ENCODE peak calls at places on chromosomes 13 and 19, in four cellular contexts. H is T47D; Z is D341Med; V is activated T-helper 1 cell treated with anti-CD3 and anti-CD28 coated beads, Interleukin-2, amount 50 U/mL, for 16 hours. F is an unnamed sample.
A peak's percentile ranks its signal among the peaks of the same experiment; 100 is the strongest.

GRCh38 chr13:23723463-23723862 is 153.3 kb downstream of the TNFRSF19 start:
- DNase-seq in H (no peak), Z (no peak), V (no peak), F (no peak)

GRCh38 chr13:91045351-91046034 is 302.0 kb upstream of the MIR17HG start:
- DNase-seq in H (peak; percentile 43), Z (peak; percentile 44), V (no peak), F (no peak)

GRCh38 chr19:31154021-31154420 is 195.2 kb downstream of the TSHZ3 start:
- DNase-seq in H (peak; percentile 30), Z (no peak), V (no peak), F (no peak)

GRCh38 chr13:112693831-112694497 is 4.1 kb downstream of the ATP11A start:
- DNase-seq in H (no peak), Z (no peak), V (no peak), F (peak; percentile 18)

GRCh38 chr13:95677564-95678386 is 836 bp downstream of the DNAJC3 start:
- DNase-seq in H (peak; percentile 9), Z (peak; percentile 20), V (no peak), F (no peak)

GRCh38 chr19:46502891-46503290 is 7.2 kb upstream of the PNMA8B start:
- DNase-seq in H (no peak), Z (no peak), V (no peak), F (no peak)

GRCh38 chr19:12956446-12957388 is at the start of gene GADD45GIP1:
- DNase-seq in H (peak; percentile 83), Z (peak; percentile 90), V (peak; percentile 69), F (no peak)

GRCh38 chr13:45108716-45109706 is 11.3 kb upstream of the GTF2F2 start:
- DNase-seq in H (no peak), Z (no peak), V (no peak), F (no peak)

GRCh38 chr19:35908977-35909683 is 1.0 kb upstream of the TYROBP start:
- DNase-seq in H (no peak), Z (no peak), V (no peak), F (no peak)

GRCh38 chr13:110280231-110280813 is 26.6 kb downstream of the COL4A1 start:
- DNase-seq in H (no peak), Z (no peak), V (no peak), F (no peak)

GRCh38 chr13:28872427-28873176 is 52.5 kb downstream of the MTUS2 start:
- DNase-seq in H (no peak), Z (no peak), V (no peak), F (no peak)

F was measured in non-pigmented ciliary epithelial cell.